ENCODE peak calls at places on chromosome 15, in six cellular contexts. One of them, this sample, is unnamed.

GRCh38 chr15:43105077-43105769 is 615 bp downstream of the UBR1 start:
- DNase-seq in WTC11: no peak
- DNase-seq in endothelial cell of umbilical vein: no peak
- DNase-seq in H1: no peak
- DNase-seq in A549: peak
- DNase-seq in K562: peak
- DNase-seq in this sample: peak

GRCh38 chr15:69414702-69415161 is 583 bp downstream of the KIF23 start:
- DNase-seq in K562: peak
- DNase-seq in WTC11: peak
- DNase-seq in H1: peak
- DNase-seq in A549: peak
- DNase-seq in endothelial cell of umbilical vein: peak
- DNase-seq in this sample: peak

GRCh38 chr15:101491739-101492640 is 2.5 kb upstream of the PCSK6 start:
- DNase-seq in A549: no peak
- DNase-seq in endothelial cell of umbilical vein: no peak
- DNase-seq in H1: peak
- DNase-seq in WTC11: no peak
- DNase-seq in K562: no peak
- DNase-seq in this sample: no peak

GRCh38 chr15:29835301-29835700 is 13.0 kb upstream of the TJP1 start:
- DNase-seq in endothelial cell of umbilical vein: peak
- DNase-seq in A549: no peak
- DNase-seq in WTC11: no peak
- DNase-seq in H1: no peak
- DNase-seq in K562: no peak
- DNase-seq in this sample: no peak

GRCh38 chr15:100713163-100713867 is 110.9 kb downstream of the ASB7 start:
- DNase-seq in A549: peak
- DNase-seq in H1: no peak
- DNase-seq in K562: no peak
- DNase-seq in WTC11: no peak
- DNase-seq in endothelial cell of umbilical vein: peak
- DNase-seq in this sample: peak

GRCh38 chr15:64622410-64623260 is 152.8 kb downstream of the RBPMS2 start:
- DNase-seq in WTC11: no peak
- DNase-seq in endothelial cell of umbilical vein: no peak
- DNase-seq in H1: no peak
- DNase-seq in A549: no peak
- DNase-seq in K562: no peak
- DNase-seq in this sample: no peak

GRCh38 chr15:79970921-79971434 is at the start of gene BCL2A1:
- DNase-seq in K562: no peak
- DNase-seq in A549: peak
- DNase-seq in endothelial cell of umbilical vein: peak
- DNase-seq in WTC11: no peak
- DNase-seq in H1: no peak
- DNase-seq in this sample: no peak

GRCh38 chr15:80020731-80021130 is 38.7 kb upstream of the ZFAND6 start:
- DNase-seq in A549: no peak
- DNase-seq in K562: no peak
- DNase-seq in endothelial cell of umbilical vein: no peak
- DNase-seq in WTC11: no peak
- DNase-seq in H1: no peak
- DNase-seq in this sample: no peak

GRCh38 chr15:44712108-44713005 is 1.0 kb downstream of the B2M start:
- DNase-seq in A549: peak
- DNase-seq in endothelial cell of umbilical vein: peak
- DNase-seq in K562: peak
- DNase-seq in WTC11: no peak
- DNase-seq in H1: no peak
- DNase-seq in this sample: peak

GRCh38 chr15:61441901-61442300 is 212.8 kb upstream of the RORA start:
- DNase-seq in K562: no peak
- DNase-seq in endothelial cell of umbilical vein: no peak
- DNase-seq in WTC11: no peak
- DNase-seq in A549: no peak
- DNase-seq in H1: no peak
- DNase-seq in this sample: no peak

GRCh38 chr15:49832421-49832980 is 211.7 kb downstream of the DTWD1 start:
- DNase-seq in A549: peak
- DNase-seq in endothelial cell of umbilical vein: no peak
- DNase-seq in K562: peak
- DNase-seq in H1: peak
- DNase-seq in WTC11: peak
- DNase-seq in this sample: peak

GRCh38 chr15:73930790-73931281 is 4.6 kb downstream of the LOXL1 start:
- DNase-seq in WTC11: no peak
- DNase-seq in K562: no peak
- DNase-seq in endothelial cell of umbilical vein: no peak
- DNase-seq in H1: no peak
- DNase-seq in A549: no peak
- DNase-seq in this sample: no peak

GRCh38 chr15:77251662-77252061 is 168.2 kb downstream of the PEAK1 start:
- DNase-seq in H1: peak
- DNase-seq in endothelial cell of umbilical vein: peak
- DNase-seq in WTC11: peak
- DNase-seq in K562: no peak
- DNase-seq in A549: no peak
- DNase-seq in this sample: no peak

GRCh38 chr15:89074402-89075012 is 13.7 kb upstream of the ABHD2 start:
- DNase-seq in endothelial cell of umbilical vein: peak
- DNase-seq in A549: no peak
- DNase-seq in K562: peak
- DNase-seq in WTC11: no peak
- DNase-seq in H1: no peak
- DNase-seq in this sample: no peak

GRCh38 chr15:59437473-59437776 is 561 bp upstream of the FAM81A start:
- DNase-seq in K562: no peak
- DNase-seq in H1: no peak
- DNase-seq in WTC11: no peak
- DNase-seq in A549: no peak
- DNase-seq in endothelial cell of umbilical vein: no peak
- DNase-seq in this sample: no peak

GRCh38 chr15:91876187-91876586 is 22.7 kb downstream of the SLCO3A1 start:
- DNase-seq in H1: no peak
- DNase-seq in WTC11: no peak
- DNase-seq in K562: no peak
- DNase-seq in A549: no peak
- DNase-seq in endothelial cell of umbilical vein: no peak
- DNase-seq in this sample: no peak
- TF ChIP-seq JUN in H1: no peak
- TF ChIP-seq JUN in WTC11: no peak
- TF ChIP-seq JUN in K562: no peak
- TF ChIP-seq JUN in A549: no peak
- TF ChIP-seq JUN in endothelial cell of umbilical vein: no peak
- TF ChIP-seq JUN in this sample: no peak

GRCh38 chr15:85473455-85473854 is 93.1 kb downstream of the AKAP13 start:
- DNase-seq in endothelial cell of umbilical vein: no peak
- DNase-seq in K562: no peak
- DNase-seq in A549: no peak
- DNase-seq in WTC11: no peak
- DNase-seq in H1: no peak
- DNase-seq in this sample: no peak
- TF ChIP-seq JUN in endothelial cell of umbilical vein: no peak
- TF ChIP-seq JUN in K562: no peak
- TF ChIP-seq JUN in A549: no peak
- TF ChIP-seq JUN in WTC11: no peak
- TF ChIP-seq JUN in H1: no peak
- TF ChIP-seq JUN in this sample: no peak

GRCh38 chr15:65638681-65639089 is 16.9 kb downstream of the SLC24A1 start:
- DNase-seq in WTC11: no peak
- DNase-seq in A549: peak
- DNase-seq in endothelial cell of umbilical vein: peak
- DNase-seq in K562: peak
- DNase-seq in H1: no peak
- DNase-seq in this sample: peak
- TF ChIP-seq JUN in WTC11: no peak
- TF ChIP-seq JUN in A549: no peak
- TF ChIP-seq JUN in endothelial cell of umbilical vein: no peak
- TF ChIP-seq JUN in K562: no peak
- TF ChIP-seq JUN in H1: no peak
- TF ChIP-seq JUN in this sample: no peak

DNA sequence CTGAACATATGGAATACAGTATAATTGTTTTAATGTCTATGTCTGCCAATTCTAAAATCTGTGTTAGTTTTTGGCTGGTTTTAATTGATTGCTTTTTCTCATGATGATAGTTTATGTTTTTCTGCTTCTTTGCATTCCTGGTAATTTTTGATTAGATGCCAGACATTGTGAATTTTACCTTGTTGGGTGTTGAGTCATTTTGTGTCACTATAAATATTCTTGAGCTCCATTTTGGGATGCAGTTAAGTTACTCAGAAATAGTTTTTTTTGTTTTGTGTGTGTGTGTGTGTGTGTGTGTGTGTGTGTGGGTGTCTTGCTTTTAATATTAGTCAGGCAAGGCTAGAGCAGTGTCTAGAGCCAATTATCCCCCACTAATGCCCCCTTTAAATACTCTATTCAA is 818.8 kb upstream of the NR2F2 start:
- DNase-seq in endothelial cell of umbilical vein: peak
- DNase-seq in WTC11: no peak
- DNase-seq in H1: no peak
- DNase-seq in A549: no peak
- DNase-seq in K562: no peak
- DNase-seq in this sample: no peak
- TF ChIP-seq JUN in endothelial cell of umbilical vein: no peak
- TF ChIP-seq JUN in WTC11: no peak
- TF ChIP-seq JUN in H1: no peak
- TF ChIP-seq JUN in A549: no peak
- TF ChIP-seq JUN in K562: no peak
- TF ChIP-seq JUN in this sample: no peak

GRCh38 chr15:85621096-85621495 is 173.6 kb downstream of the KLHL25 start:
- DNase-seq in H1: no peak
- DNase-seq in K562: no peak
- DNase-seq in WTC11: no peak
- DNase-seq in A549: no peak
- DNase-seq in endothelial cell of umbilical vein: no peak
- DNase-seq in this sample: no peak

GRCh38 chr15:85618956-85619491 is 175.7 kb downstream of the KLHL25 start:
- DNase-seq in H1: no peak
- DNase-seq in endothelial cell of umbilical vein: peak
- DNase-seq in WTC11: peak
- DNase-seq in A549: peak
- DNase-seq in K562: no peak
- DNase-seq in this sample: no peak

GRCh38 chr15:85623648-85624047 is 171.1 kb downstream of the KLHL25 start:
- DNase-seq in endothelial cell of umbilical vein: no peak
- DNase-seq in A549: no peak
- DNase-seq in H1: no peak
- DNase-seq in K562: no peak
- DNase-seq in WTC11: no peak
- DNase-seq in this sample: no peak

GRCh38 chr15:85622432-85622831 is 172.3 kb downstream of the KLHL25 start:
- DNase-seq in H1: no peak
- DNase-seq in WTC11: no peak
- DNase-seq in A549: no peak
- DNase-seq in endothelial cell of umbilical vein: no peak
- DNase-seq in K562: no peak
- DNase-seq in this sample: no peak

DNA sequence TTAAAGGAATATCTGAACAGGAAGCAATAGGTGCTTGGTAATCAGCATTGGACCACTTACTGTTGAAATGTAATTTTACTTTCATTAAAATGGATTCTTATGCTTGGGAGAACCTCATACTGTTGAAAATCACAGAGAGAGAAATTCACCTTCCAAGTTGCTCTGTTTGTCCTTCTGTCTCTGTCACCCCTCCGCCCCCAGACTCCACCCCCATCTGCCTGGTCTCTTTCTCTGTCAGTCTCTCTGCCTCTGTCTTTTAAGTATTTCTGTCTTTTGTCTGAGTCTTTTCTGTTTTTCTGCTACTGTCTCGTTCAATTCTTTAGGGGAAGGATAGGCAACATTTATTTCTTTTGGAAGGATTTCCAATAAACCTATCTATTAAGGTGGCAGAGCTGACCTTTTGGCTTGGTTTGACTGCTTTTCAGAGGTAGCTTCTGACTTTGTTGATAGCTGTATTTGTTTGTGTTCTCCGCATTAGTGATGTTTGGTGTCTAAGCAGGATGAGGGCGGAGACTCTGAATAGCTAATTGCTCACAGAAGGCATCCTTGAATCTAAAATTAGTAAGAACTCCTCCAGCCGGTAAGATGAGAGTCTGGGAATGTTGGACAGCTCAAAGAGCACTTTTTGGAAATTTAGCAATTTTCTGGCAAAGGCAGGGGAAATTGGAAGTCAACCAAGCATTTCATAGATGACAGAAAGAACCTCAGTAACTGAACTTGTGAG is 174.2 kb downstream of the KLHL25 start:
- DNase-seq in WTC11: no peak
- DNase-seq in H1: no peak
- DNase-seq in K562: no peak
- DNase-seq in endothelial cell of umbilical vein: peak
- DNase-seq in A549: no peak
- DNase-seq in this sample: no peak
- TF ChIP-seq JUN in WTC11: no peak
- TF ChIP-seq JUN in H1: no peak
- TF ChIP-seq JUN in K562: no peak
- TF ChIP-seq JUN in endothelial cell of umbilical vein: no peak
- TF ChIP-seq JUN in A549: no peak
- TF ChIP-seq JUN in this sample: no peak

DNA sequence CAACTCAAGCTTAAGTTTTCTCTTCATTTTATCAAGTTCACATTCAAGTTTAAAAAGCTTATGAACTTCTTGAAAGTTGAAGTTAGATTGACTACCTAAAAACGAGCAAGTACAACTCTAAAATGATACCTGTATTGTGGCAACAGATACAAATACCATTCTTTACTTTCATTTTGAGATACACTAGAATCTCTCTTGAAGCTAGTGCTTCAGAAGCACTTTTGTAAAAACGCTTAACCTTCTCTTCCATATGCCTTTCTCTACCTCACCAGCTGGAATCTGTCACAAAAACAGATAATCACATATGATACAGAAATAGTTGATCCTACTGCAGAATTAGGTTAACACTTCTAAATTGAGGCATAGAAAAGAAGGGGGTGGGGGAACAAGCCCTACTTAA is 1.6 kb downstream of the ATOSA start:
- DNase-seq in endothelial cell of umbilical vein: no peak
- DNase-seq in H1: no peak
- DNase-seq in K562: no peak
- DNase-seq in A549: peak
- DNase-seq in WTC11: no peak
- DNase-seq in this sample: no peak
- TF ChIP-seq JUN in endothelial cell of umbilical vein: no peak
- TF ChIP-seq JUN in H1: no peak
- TF ChIP-seq JUN in K562: no peak
- TF ChIP-seq JUN in A549: no peak
- TF ChIP-seq JUN in WTC11: no peak
- TF ChIP-seq JUN in this sample: no peak

This sample was measured in HepG2.